ENCODE peak calls at places on chromosomes 16 and 17, in seven cellular contexts. V, T, J, Y, M, C and A are unnamed samples.
A peak's percentile ranks its signal among the peaks of the same experiment; 100 is the strongest.

GRCh38 chr17:71472809-71473789 is 647.7 kb upstream of the SOX9 start:
- DNase-seq in V (peak; percentile 65), T (peak; percentile 74), J (peak; percentile 73), Y (no peak), M (peak; percentile 42), C (peak; percentile 57), A (peak; percentile 16)

GRCh38 chr17:82985973-82986372 is 93.4 kb upstream of the METRNL start:
- DNase-seq in V (peak; percentile 23), T (peak; percentile 60), J (no peak), Y (peak; percentile 74), M (no peak), C (no peak), A (peak; percentile 14)

GRCh38 chr16:280552-280951 is at the start of gene ARHGDIG:
- DNase-seq in V (no peak), T (no peak), J (no peak), Y (peak; percentile 77), M (no peak), C (no peak), A (no peak)

GRCh38 chr17:29710891-29711418 is 88.2 kb upstream of the CORO6 start:
- DNase-seq in V (peak; percentile 84), T (no peak), J (peak; percentile 68), Y (no peak), M (no peak), C (peak; percentile 82), A (no peak)

GRCh38 chr16:3495166-3495565 is at the start of gene C16orf90:
- DNase-seq in V (no peak), T (no peak), J (no peak), Y (no peak), M (no peak), C (no peak), A (no peak)

GRCh38 chr16:87329436-87330256 is 12.5 kb upstream of the C16orf95 start:
- DNase-seq in V (no peak), T (no peak), J (no peak), Y (peak; percentile 59), M (no peak), C (no peak), A (no peak)

GRCh38 chr17:81929253-81930141 is 2.0 kb upstream of the MAFG start:
- DNase-seq in V (no peak), T (no peak), J (no peak), Y (peak; percentile 79), M (no peak), C (no peak), A (no peak)

GRCh38 chr16:2691491-2692248 is 9.3 kb downstream of the KCTD5 start:
- DNase-seq in V (no peak), T (no peak), J (no peak), Y (peak; percentile 66), M (no peak), C (no peak), A (no peak)

GRCh38 chr16:10578474-10579316 is 1.7 kb downstream of the EMP2 start:
- DNase-seq in V (no peak), T (no peak), J (no peak), Y (peak; percentile 71), M (no peak), C (no peak), A (no peak)

GRCh38 chr17:79655672-79656290 is 44.9 kb upstream of the RBFOX3 start:
- DNase-seq in V (no peak), T (no peak), J (no peak), Y (no peak), M (no peak), C (no peak), A (no peak)

GRCh38 chr16:27080870-27081269 is 14.1 kb downstream of the C16orf82 start:
- DNase-seq in V (peak; percentile 15), T (peak; percentile 12), J (peak; percentile 17), Y (no peak), M (no peak), C (no peak), A (peak; percentile 4)

GRCh38 chr16:85602402-85602801 is 10.7 kb upstream of the GSE1 start:
- DNase-seq in V (no peak), T (no peak), J (no peak), Y (no peak), M (no peak), C (no peak), A (no peak)

GRCh38 chr17:39097159-39097519 is 54.3 kb downstream of the PLXDC1 start:
- DNase-seq in V (no peak), T (no peak), J (no peak), Y (no peak), M (no peak), C (no peak), A (no peak)

GRCh38 chr17:42457107-42457787 is 1.4 kb upstream of the ATP6V0A1 start:
- DNase-seq in V (no peak), T (peak; percentile 39), J (no peak), Y (no peak), M (no peak), C (peak; percentile 33), A (no peak)

GRCh38 chr16:49868164-49868668 is 12.3 kb upstream of the ZNF423 start:
- DNase-seq in V (no peak), T (no peak), J (no peak), Y (peak; percentile 77), M (no peak), C (no peak), A (no peak)

GRCh38 chr16:75764154-75764768 is 38.0 kb upstream of the CPHXL start:
- DNase-seq in V (peak; percentile 73), T (peak; percentile 88), J (peak; percentile 69), Y (no peak), M (peak; percentile 32), C (peak; percentile 77), A (peak; percentile 61)

DNA sequence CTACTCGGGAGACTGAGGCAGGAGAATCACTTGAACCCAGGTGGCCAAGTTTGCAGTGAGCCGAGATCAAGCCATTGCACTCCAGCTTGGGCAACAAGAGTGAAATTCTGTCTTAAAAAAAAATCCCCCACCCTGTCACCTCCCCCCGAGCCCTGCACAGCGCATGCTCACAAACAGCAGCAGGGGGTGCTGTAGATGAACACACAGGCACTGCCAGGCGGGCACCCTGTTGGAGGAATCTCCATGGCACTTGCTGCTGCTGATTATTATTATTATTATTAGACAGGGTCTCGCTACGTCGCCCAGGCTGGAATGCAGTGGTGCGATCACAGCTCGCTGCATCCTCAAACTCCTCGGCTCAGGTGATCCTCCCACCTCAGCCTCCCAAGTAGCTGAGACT is 24.6 kb downstream of the FZD2 start:
- DNase-seq in V (peak; percentile 32), T (peak; percentile 37), J (peak; percentile 33), Y (no peak), M (no peak), C (peak; percentile 36), A (no peak)
- TF ChIP-seq CTCF in V (peak; percentile 40), T (peak; percentile 57), J (peak; percentile 13), Y (no peak), M (peak; percentile 30), C (peak; percentile 23), A (peak; percentile 49)

DNA sequence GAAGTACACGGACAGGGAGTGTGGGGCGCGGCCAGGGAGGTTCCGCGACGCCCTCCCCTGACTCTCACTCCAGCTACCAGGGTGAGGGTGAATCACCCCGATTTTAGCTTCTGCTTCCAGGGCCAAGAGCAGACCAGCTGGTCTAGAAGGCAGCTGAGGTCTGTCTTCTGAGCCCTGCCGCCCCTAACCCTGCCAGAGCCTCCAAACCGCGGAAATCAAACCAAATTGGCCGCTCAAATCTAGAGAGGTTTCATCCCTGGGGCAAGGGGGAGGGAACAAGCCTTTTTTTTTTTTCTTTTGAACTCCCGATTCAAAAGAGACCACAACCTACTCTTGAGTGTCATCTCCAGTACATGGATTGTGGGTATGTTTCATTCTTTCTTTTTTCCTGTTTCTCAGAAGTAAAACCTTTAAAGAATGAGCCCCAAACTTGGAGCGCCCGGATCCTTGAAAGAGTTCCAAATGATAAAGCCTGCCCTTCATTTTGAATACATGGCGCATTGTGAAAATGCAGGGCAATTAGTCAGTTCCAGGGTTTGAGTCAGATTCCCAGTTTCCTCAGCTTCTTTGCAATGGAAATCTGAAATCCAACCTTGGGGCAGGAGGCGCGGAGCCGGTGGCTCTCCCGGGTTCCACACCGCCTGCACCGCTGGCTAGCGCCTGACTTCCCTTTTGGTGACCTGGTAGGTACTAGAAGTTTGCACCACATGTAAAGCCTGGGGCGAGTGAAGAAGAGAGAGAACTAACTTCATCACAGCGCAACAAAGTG is 16.5 kb upstream of the ZFHX3 start:
- DNase-seq in V (peak; percentile 70), T (no peak), J (no peak), Y (peak; percentile 67), M (no peak), C (peak; percentile 65), A (peak; percentile 74)
- H3K4me3 ChIP-seq in V (peak overlapping the region; percentile 33), T (no peak overlapping the region), J (peak overlapping the region; percentile 8), Y (peak overlapping the region; percentile 35), M (peak overlapping the region; percentile 31), C (no peak overlapping the region), A (peak overlapping the region; percentile 42)

DNA sequence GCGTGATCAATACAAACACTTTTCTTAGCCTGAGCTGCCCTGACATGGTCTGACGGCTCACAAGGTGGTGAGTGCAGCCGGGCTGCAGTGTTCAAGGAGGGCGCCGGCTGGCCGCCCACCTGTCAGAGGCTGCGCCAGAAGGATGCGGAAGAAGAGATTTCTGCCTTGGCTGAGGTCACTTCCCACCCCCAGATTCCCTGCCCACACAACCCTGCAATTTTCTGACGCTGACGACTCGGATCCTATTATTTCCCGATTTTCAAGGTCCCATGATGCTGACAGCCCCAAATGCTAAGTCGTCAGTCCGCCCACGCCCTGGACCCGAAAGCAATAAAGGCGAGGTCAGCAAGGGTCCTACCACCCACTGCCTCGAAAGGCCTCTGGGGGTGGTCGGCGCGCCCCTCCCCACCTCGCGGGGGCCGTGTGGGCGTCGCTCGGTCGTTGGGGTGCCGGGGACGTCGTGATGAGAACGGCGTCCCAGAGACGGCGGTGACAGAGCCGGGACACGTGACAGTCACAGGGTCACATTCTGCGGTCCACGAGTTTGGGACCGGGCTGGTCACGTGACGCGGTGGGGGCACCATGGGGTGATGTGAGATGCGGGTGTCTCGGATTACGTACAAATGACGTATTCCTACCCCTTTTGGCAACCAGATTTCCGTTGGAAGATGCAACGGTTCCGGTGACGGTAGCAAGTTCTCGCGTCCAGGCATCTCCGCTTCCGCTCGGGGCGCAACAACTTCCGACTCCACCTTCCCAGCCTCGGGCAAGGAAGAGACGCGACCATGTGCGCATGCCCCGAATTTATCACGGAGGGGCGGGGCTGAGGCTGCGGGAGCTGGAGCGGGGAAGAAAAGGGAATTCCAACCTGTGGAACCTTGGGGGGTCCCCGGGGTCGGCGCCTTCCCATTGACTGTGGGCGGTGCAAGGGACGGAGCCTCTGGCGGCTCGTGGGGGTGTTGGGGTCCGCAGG is at the start of gene STX4:
- DNase-seq in V (peak; percentile 98), T (peak; percentile 95), J (peak; percentile 98), Y (peak; percentile 95), M (peak; percentile 94), C (peak; percentile 95), A (peak; percentile 97)
- TF ChIP-seq CTCF in V (no peak), T (no peak), J (no peak), Y (peak; percentile 13), M (no peak), C (no peak), A (no peak)

DNA sequence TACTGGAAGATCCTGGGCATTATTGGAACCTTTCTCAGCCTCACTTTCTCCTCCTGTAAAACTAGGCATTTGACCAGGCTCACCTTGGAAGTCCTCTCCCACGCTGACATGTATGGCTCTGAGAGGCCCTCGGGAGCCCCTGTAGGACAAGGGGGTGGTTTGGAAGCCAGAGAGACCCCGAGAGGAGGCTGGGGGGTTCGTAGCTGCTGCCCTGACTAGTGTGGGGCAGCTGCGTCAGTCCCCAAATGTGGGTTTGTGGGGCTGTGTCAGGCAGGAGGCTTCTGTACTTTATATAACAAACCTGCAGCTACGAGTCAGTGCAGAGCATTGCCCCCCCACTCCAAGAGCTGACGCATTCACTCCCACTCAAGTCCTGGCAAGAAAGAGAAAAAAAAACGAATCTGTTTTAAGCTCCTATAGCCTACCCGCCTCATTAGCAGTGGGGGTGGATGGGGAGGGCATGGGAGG is 1.8 kb downstream of the CX3CL1 start:
- DNase-seq in V (peak; percentile 61), T (no peak), J (no peak), Y (no peak), M (no peak), C (no peak), A (peak; percentile 27)
- H3K4me3 ChIP-seq in V (no peak overlapping the region), T (no peak overlapping the region), J (no peak overlapping the region), Y (peak overlapping the region; percentile 56), M (no peak overlapping the region), C (no peak overlapping the region), A (no peak overlapping the region)

GRCh38 chr17:7440823-7441174 is 1.5 kb downstream of the FGF11 start:
- DNase-seq in V (peak; percentile 41), T (no peak), J (no peak), Y (peak; percentile 80), M (no peak), C (no peak), A (no peak)
- TF ChIP-seq CTCF in V (peak; percentile 5), T (no peak), J (peak; percentile 16), Y (no peak), M (no peak), C (no peak), A (no peak)